ENCODE peak calls at places on chromosomes 3 and 15, in seven cellular contexts. One of them, this sample, is unnamed. For H3K4me1, the result is how much of the 10 kb centered on the place peaks cover.

GRCh38 chr15:94412979-94413741 is 181.8 kb downstream of the MCTP2 start:
- DNase-seq in thoracic aorta: no peak
- DNase-seq in CD8-positive, alpha-beta memory T cell: no peak
- DNase-seq in lung: no peak
- DNase-seq in GM23338: peak
- DNase-seq in tibial artery: no peak
- DNase-seq in tibial nerve: no peak
- DNase-seq in this sample: no peak

GRCh38 chr3:20736287-20736686 is 550.3 kb upstream of the SGO1 start:
- DNase-seq in tibial artery: no peak
- DNase-seq in GM23338: no peak
- DNase-seq in lung: no peak
- DNase-seq in thoracic aorta: no peak
- DNase-seq in tibial nerve: no peak
- DNase-seq in CD8-positive, alpha-beta memory T cell: no peak
- DNase-seq in this sample: no peak

GRCh38 chr15:48806151-48806550 is 4.7 kb downstream of the CEP152 start:
- DNase-seq in thoracic aorta: no peak
- DNase-seq in tibial nerve: no peak
- DNase-seq in lung: no peak
- DNase-seq in CD8-positive, alpha-beta memory T cell: no peak
- DNase-seq in tibial artery: no peak
- DNase-seq in GM23338: peak
- DNase-seq in this sample: no peak

GRCh38 chr15:72369964-72370363 is 5.8 kb downstream of the HEXA start:
- DNase-seq in CD8-positive, alpha-beta memory T cell: no peak
- DNase-seq in thoracic aorta: no peak
- DNase-seq in GM23338: no peak
- DNase-seq in lung: no peak
- DNase-seq in tibial nerve: no peak
- DNase-seq in tibial artery: no peak
- DNase-seq in this sample: no peak

GRCh38 chr3:9213019-9213646 is 36.3 kb downstream of the SRGAP3 start:
- DNase-seq in tibial artery: no peak
- DNase-seq in tibial nerve: no peak
- DNase-seq in CD8-positive, alpha-beta memory T cell: no peak
- DNase-seq in GM23338: no peak
- DNase-seq in lung: no peak
- DNase-seq in thoracic aorta: no peak
- DNase-seq in this sample: no peak

GRCh38 chr3:39332525-39332924 is 3.0 kb downstream of the CCR8 start:
- DNase-seq in thoracic aorta: no peak
- DNase-seq in lung: no peak
- DNase-seq in tibial nerve: no peak
- DNase-seq in CD8-positive, alpha-beta memory T cell: no peak
- DNase-seq in tibial artery: no peak
- DNase-seq in GM23338: no peak
- DNase-seq in this sample: no peak

GRCh38 chr3:38773528-38773927 is 42.5 kb downstream of the SCN10A start:
- DNase-seq in tibial artery: no peak
- DNase-seq in thoracic aorta: no peak
- DNase-seq in GM23338: no peak
- DNase-seq in CD8-positive, alpha-beta memory T cell: no peak
- DNase-seq in tibial nerve: no peak
- DNase-seq in lung: no peak
- DNase-seq in this sample: no peak

GRCh38 chr15:31598620-31599019 is 272.0 kb downstream of the KLF13 start:
- DNase-seq in CD8-positive, alpha-beta memory T cell: no peak
- DNase-seq in lung: peak
- DNase-seq in tibial artery: no peak
- DNase-seq in thoracic aorta: no peak
- DNase-seq in tibial nerve: no peak
- DNase-seq in GM23338: peak
- DNase-seq in this sample: no peak

GRCh38 chr3:71831599-71831998 is 46.7 kb upstream of the PROK2 start:
- DNase-seq in tibial nerve: no peak
- DNase-seq in CD8-positive, alpha-beta memory T cell: no peak
- DNase-seq in tibial artery: no peak
- DNase-seq in lung: no peak
- DNase-seq in GM23338: no peak
- DNase-seq in thoracic aorta: no peak
- DNase-seq in this sample: no peak

GRCh38 chr3:45224824-45225464 is 1.1 kb downstream of the TMEM158 start:
- DNase-seq in lung: peak
- DNase-seq in CD8-positive, alpha-beta memory T cell: peak
- DNase-seq in GM23338: peak
- DNase-seq in tibial nerve: peak
- DNase-seq in thoracic aorta: no peak
- DNase-seq in tibial artery: peak
- DNase-seq in this sample: no peak

GRCh38 chr3:69500604-69501003 is 114.7 kb upstream of the FRMD4B start:
- DNase-seq in CD8-positive, alpha-beta memory T cell: no peak
- DNase-seq in tibial artery: peak
- DNase-seq in tibial nerve: no peak
- DNase-seq in lung: no peak
- DNase-seq in thoracic aorta: no peak
- DNase-seq in GM23338: no peak
- DNase-seq in this sample: no peak
- H3K4me1 ChIP-seq in CD8-positive, alpha-beta memory T cell: under half
- H3K4me1 ChIP-seq in tibial artery: under half
- H3K4me1 ChIP-seq in tibial nerve: under half
- H3K4me1 ChIP-seq in lung: under half
- H3K4me1 ChIP-seq in thoracic aorta: under half
- H3K4me1 ChIP-seq in GM23338: under half
- H3K4me1 ChIP-seq in this sample: under half

GRCh38 chr15:25763954-25764353 is 99.2 kb downstream of the ATP10A start:
- DNase-seq in lung: no peak
- DNase-seq in GM23338: no peak
- DNase-seq in tibial artery: no peak
- DNase-seq in CD8-positive, alpha-beta memory T cell: no peak
- DNase-seq in thoracic aorta: no peak
- DNase-seq in tibial nerve: no peak
- DNase-seq in this sample: no peak

GRCh38 chr15:25763206-25763880 is 99.8 kb downstream of the ATP10A start:
- DNase-seq in CD8-positive, alpha-beta memory T cell: no peak
- DNase-seq in GM23338: no peak
- DNase-seq in tibial artery: no peak
- DNase-seq in tibial nerve: no peak
- DNase-seq in thoracic aorta: no peak
- DNase-seq in lung: peak
- DNase-seq in this sample: no peak

GRCh38 chr15:25766421-25766820 is 96.7 kb downstream of the ATP10A start:
- DNase-seq in lung: no peak
- DNase-seq in GM23338: no peak
- DNase-seq in tibial nerve: no peak
- DNase-seq in thoracic aorta: no peak
- DNase-seq in tibial artery: no peak
- DNase-seq in CD8-positive, alpha-beta memory T cell: no peak
- DNase-seq in this sample: no peak

GRCh38 chr15:25767356-25768151 is 95.6 kb downstream of the ATP10A start:
- DNase-seq in thoracic aorta: no peak
- DNase-seq in CD8-positive, alpha-beta memory T cell: no peak
- DNase-seq in tibial nerve: no peak
- DNase-seq in GM23338: no peak
- DNase-seq in tibial artery: no peak
- DNase-seq in lung: peak
- DNase-seq in this sample: no peak

DNA sequence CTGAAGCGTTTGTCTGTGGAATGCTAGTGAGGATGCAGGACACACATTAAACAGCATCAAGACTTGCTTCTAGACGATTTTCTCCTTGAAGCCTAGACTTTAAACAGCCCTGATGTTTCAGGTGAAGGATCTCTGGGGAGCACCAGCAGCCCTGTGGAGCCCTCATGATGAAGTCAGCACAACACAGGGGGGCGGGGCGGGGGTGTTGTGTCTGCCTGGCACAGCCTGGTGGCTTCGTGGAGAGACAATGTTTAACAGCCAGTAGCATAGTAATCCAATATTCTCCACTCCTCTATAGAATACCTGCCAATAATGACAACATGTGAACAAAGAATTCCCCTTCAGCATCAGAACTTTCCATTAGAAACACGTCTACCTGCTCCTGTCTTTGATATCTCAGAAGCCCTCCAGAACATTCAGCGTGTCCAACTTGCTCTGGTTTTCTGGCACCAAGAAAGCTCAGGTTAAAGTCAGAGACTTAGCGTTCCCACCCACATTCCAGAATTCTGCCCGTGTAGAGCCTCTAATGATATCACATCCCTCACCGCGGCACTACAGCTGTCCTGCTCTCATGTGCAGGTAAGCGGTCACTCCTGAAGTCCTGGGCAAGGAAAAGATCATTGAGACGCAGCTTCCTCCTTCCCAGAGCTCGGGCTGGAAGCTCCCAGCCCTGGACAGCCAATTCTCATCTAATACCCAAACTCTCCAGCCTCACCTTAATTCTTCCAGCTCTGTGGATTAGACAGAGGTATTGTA is 98.0 kb downstream of the ATP10A start:
- DNase-seq in GM23338: no peak
- DNase-seq in lung: peak
- DNase-seq in tibial nerve: no peak
- DNase-seq in thoracic aorta: no peak
- DNase-seq in CD8-positive, alpha-beta memory T cell: no peak
- DNase-seq in tibial artery: no peak
- DNase-seq in this sample: no peak
- H3K4me1 ChIP-seq in GM23338: under half
- H3K4me1 ChIP-seq in lung: under half
- H3K4me1 ChIP-seq in tibial nerve: under half
- H3K4me1 ChIP-seq in thoracic aorta: under half
- H3K4me1 ChIP-seq in CD8-positive, alpha-beta memory T cell: under half
- H3K4me1 ChIP-seq in tibial artery: under half
- H3K4me1 ChIP-seq in this sample: under half

GRCh38 chr15:66725468-66725785 is 23.4 kb downstream of the SMAD6 start:
- DNase-seq in CD8-positive, alpha-beta memory T cell: no peak
- DNase-seq in tibial nerve: no peak
- DNase-seq in GM23338: no peak
- DNase-seq in tibial artery: no peak
- DNase-seq in lung: no peak
- DNase-seq in thoracic aorta: no peak
- DNase-seq in this sample: no peak
- H3K4me1 ChIP-seq in CD8-positive, alpha-beta memory T cell: under half
- H3K4me1 ChIP-seq in tibial nerve: under half
- H3K4me1 ChIP-seq in GM23338: under half
- H3K4me1 ChIP-seq in tibial artery: half or more
- H3K4me1 ChIP-seq in lung: under half
- H3K4me1 ChIP-seq in thoracic aorta: half or more
- H3K4me1 ChIP-seq in this sample: under half

GRCh38 chr15:67127925-67128324 is 62.5 kb downstream of the SMAD3 start:
- DNase-seq in lung: no peak
- DNase-seq in GM23338: no peak
- DNase-seq in tibial artery: peak
- DNase-seq in thoracic aorta: no peak
- DNase-seq in tibial nerve: no peak
- DNase-seq in CD8-positive, alpha-beta memory T cell: no peak
- DNase-seq in this sample: no peak
- H3K4me1 ChIP-seq in lung: under half
- H3K4me1 ChIP-seq in GM23338: under half
- H3K4me1 ChIP-seq in tibial artery: half or more
- H3K4me1 ChIP-seq in thoracic aorta: half or more
- H3K4me1 ChIP-seq in tibial nerve: under half
- H3K4me1 ChIP-seq in CD8-positive, alpha-beta memory T cell: half or more
- H3K4me1 ChIP-seq in this sample: under half

DNA sequence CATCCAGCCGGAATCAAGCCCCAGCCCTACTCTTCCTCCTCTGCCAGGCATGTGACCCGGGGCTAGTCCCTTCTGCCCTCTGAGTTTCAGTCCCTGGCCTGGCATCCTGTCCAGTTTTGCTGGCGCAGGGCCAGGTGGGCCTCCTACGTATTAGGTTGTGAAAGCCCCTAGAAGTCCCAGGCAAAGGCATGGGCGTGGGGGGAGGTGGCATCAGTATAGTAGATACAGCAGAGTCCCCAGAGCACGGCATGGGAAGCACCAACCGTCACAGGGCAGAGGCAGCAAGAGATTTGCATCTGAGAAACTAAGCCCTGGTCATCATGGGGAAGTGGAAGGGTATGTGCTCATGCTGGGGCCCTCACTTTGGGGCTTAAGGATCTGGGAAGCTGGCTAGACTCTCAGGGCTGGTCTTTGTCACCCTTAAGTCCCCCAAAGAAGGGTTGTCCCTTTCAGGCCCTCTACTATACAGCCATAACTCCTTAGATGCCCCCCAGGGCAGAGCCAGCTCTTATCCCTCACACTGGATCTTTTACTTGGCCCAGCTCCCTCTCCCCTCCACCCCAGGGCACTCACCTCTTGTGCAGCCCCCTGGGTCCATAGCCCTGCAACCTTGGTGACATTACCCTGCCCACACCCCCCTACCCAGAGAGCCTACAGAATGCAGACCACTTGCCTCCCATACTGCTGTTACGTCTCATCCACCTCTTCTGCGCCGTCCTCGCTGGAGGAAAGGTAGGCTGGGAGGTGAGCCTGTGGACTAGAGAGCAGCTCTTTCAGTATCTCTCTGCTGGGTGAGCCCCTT is 11.3 kb downstream of the NBEAL2 start:
- DNase-seq in tibial nerve: no peak
- DNase-seq in thoracic aorta: no peak
- DNase-seq in GM23338: no peak
- DNase-seq in tibial artery: no peak
- DNase-seq in lung: no peak
- DNase-seq in CD8-positive, alpha-beta memory T cell: no peak
- DNase-seq in this sample: no peak
- H3K4me1 ChIP-seq in tibial nerve: under half
- H3K4me1 ChIP-seq in thoracic aorta: under half
- H3K4me1 ChIP-seq in GM23338: under half
- H3K4me1 ChIP-seq in tibial artery: under half
- H3K4me1 ChIP-seq in lung: under half
- H3K4me1 ChIP-seq in CD8-positive, alpha-beta memory T cell: under half
- H3K4me1 ChIP-seq in this sample: under half

This sample was measured in effector memory CD4-positive, alpha-beta T cell.